ENCODE peak calls at places on chromosomes 13 and 19, in nine cellular contexts. I, N, J, B, K, H, X, Q and L are unnamed samples. For H3K36me3, the result is how much of the 10 kb centered on the place peaks cover.

GRCh38 chr19:48244289-48244688 is 11.4 kb downstream of the CARD8 start:
- DNase-seq in I (peak), N (no peak), J (peak), B (no peak), K (no peak), H (no peak), X (peak), Q (no peak), L (no peak)

GRCh38 chr19:13234518-13234917 is 84.3 kb downstream of the IER2 start:
- DNase-seq in I (peak), N (peak), J (peak), B (peak), K (no peak), H (no peak), X (no peak), Q (no peak), L (no peak)

GRCh38 chr13:107866007-107866665 is 349.2 kb downstream of the LIG4 start:
- DNase-seq in I (peak), N (no peak), J (no peak), B (no peak), K (no peak), H (peak), X (no peak), Q (peak), L (no peak)

GRCh38 chr13:110916671-110917142 is 1.8 kb upstream of the ANKRD10 start:
- DNase-seq in I (no peak), N (no peak), J (no peak), B (no peak), K (peak), H (no peak), X (no peak), Q (peak), L (peak)

GRCh38 chr13:100633461-100633860 is 41.1 kb downstream of the TMTC4 start:
- DNase-seq in I (no peak), N (no peak), J (no peak), B (no peak), K (peak), H (no peak), X (peak), Q (peak), L (peak)

GRCh38 chr13:109938255-109938936 is 152.0 kb upstream of the IRS2 start:
- DNase-seq in I (peak), N (no peak), J (no peak), B (no peak), K (peak), H (no peak), X (peak), Q (peak), L (peak)

GRCh38 chr13:114230117-114230516 is 4.6 kb upstream of the CDC16 start:
- DNase-seq in I (no peak), N (no peak), J (no peak), B (no peak), K (no peak), H (no peak), X (no peak), Q (no peak), L (no peak)

GRCh38 chr13:60756306-60756705 is 359.3 kb downstream of the TDRD3 start:
- DNase-seq in I (peak), N (no peak), J (no peak), B (no peak), K (no peak), H (no peak), X (peak), Q (no peak), L (no peak)

GRCh38 chr13:51721485-51721884 is 82.5 kb downstream of the DHRS12 start:
- DNase-seq in I (no peak), N (no peak), J (no peak), B (no peak), K (no peak), H (peak), X (no peak), Q (no peak), L (no peak)

GRCh38 chr19:5997371-5997770 is 19.4 kb upstream of the RANBP3 start:
- DNase-seq in I (no peak), N (no peak), J (no peak), B (no peak), K (no peak), H (no peak), X (no peak), Q (no peak), L (no peak)

DNA sequence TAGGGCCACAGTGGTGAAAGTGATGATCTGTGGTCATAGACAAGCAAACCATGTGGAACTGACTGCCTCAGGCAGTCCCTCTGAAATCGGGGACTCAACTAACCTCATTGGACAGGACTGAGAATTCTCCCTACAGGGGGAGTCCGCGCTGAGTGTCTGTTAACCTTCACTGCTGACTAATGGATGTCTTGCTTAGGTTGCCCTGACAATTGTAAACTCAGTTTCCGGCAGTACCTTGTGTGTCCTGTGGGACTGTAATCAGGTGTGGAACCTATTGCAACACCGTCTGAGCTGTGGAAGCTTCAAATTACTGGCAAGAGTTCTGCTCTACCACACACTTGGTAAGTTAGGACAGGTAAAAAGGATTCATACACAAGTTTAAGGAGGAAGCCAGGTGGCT is 21.8 kb downstream of the ZNF77 start:
- DNase-seq in I (no peak), N (no peak), J (no peak), B (no peak), K (no peak), H (no peak), X (peak), Q (peak), L (no peak)
- TF ChIP-seq CTCF in I (no peak), N (no peak), J (no peak), B (no peak), K (peak), H (no peak), X (no peak), Q (peak), L (no peak)

DNA sequence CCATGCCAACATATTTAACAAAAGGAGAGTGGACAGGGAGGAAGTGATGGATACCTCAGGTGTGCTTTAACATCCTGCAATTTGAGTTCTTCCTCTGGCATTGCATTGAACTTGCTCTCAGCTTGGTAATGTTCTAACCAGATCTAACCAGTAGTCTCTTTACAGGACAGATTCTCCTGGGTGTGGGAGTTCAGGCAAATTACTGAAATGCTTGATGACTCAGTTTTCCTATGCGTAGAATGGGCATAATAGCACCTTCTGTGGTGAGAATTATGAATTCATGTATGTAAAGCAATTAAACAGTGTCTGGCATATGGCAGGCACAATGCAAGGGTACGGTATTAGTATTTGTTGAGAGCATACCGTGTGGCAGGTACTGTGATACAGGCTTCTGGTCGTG is 3.6 kb downstream of the AKAP11 start:
- DNase-seq in I (no peak), N (no peak), J (peak), B (no peak), K (no peak), H (no peak), X (no peak), Q (peak), L (no peak)
- H3K4me3 ChIP-seq in I (no peak), N (no peak), J (peak), B (no peak), K (no peak), H (no peak), X (no peak), Q (no peak), L (no peak)

DNA sequence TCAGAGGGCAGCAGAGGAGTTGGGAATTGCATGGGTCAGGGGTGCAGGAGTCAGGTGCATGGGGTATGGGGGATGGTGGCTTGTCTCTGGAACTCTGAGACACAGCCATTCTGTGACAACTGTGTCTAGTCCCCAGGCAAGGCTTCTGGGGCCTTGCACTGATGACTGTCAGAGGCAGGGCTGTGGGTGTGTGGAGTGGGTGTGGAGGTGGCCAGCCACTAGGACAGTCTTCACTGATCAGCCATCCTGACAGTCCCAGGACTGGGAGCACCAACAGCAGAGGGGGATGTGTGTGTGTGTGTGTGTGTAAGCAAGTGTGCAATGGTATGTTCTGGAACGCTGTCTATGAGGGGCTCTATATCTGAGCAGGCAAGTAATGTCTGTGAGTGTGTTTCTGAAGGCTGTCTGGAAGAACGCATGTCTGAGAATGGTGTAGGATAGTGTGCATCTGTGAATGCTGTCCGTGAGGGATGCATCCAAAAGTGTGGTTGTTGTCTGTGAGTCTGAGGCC is 5.4 kb downstream of the NUMBL start:
- DNase-seq in I (no peak), N (no peak), J (no peak), B (no peak), K (no peak), H (no peak), X (no peak), Q (no peak), L (no peak)
- H3K36me3 ChIP-seq in I (under half), N (under half), J (under half), B (under half), K (under half), H (under half), X (under half), Q (under half), L (under half)

DNA sequence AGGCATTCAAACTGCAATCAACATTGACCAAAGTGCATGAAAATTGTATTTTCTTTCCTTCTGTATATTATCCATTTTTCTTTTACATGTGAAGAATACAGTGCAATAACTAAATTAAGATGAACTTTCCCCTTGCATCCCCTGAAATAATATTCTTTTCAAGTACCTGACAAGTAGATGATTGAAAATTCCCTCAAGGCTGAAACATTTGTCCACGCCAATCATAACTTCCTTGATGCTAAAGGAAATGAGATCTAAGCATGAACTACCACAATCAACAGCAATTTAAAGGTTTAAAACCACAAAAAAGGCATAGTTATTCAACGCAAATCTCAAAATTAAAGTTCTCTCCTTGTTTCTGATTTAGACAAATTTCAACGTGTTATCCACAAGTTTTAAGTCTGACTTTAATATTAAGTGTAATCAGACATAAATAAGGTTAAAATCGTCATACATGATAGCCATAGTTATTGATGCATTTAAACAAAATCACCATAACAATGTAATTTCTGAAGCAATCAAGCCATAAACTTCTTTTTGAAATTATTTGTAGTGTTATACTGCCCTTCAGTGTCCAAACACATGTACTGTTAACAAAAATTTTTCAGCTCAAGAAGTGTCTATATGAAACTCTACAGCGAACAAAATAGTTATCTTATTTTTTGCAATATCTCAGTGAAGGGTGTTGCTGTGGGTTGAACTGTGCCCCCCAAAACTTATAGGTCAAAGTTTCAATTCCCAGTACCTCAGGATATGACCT is 169.5 kb downstream of the DCLK1 start:
- DNase-seq in I (peak), N (no peak), J (no peak), B (no peak), K (no peak), H (no peak), X (no peak), Q (no peak), L (no peak)
- TF ChIP-seq CTCF in I (peak), N (no peak), J (no peak), B (no peak), K (peak), H (no peak), X (no peak), Q (peak), L (no peak)

GRCh38 chr19:18765224-18765623 is 25.9 kb downstream of the COMP start:
- DNase-seq in I (no peak), N (peak), J (peak), B (no peak), K (no peak), H (no peak), X (peak), Q (no peak), L (no peak)
- H3K4me3 ChIP-seq in I (no peak), N (no peak), J (no peak), B (no peak), K (no peak), H (no peak), X (no peak), Q (no peak), L (no peak)

DNA sequence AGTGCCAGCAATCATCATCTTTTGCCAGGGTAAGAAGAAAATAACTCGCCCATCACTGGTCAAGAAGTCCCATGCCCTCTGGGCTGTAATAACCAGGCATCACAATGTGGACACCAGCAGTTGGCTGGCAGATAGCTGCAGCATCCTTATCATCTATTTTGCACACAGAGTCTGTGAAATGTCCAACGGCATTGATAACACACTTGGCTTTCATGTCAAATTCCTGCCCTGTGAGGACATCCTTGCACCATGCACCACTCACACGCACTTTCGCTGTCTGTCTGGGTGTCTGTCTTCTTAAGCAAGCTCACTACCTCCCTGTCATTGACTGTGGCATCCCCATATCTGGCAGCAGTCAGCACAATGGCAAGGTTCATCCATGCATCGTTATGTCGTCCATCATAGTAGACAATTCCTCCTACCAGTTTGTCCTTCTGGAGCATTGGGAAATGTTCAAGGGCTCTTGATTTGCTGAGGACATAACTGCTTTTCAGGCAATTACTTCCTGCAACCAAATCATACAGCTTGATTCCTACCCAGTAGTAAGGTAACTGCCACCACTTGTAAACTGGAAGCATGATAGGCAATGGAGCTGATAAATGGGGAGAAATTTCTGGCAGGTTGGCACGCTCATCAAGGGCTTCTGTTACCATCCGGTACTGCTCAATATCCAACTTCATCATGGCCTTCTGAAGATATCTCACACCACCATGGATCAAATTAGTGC is 6.8 kb upstream of the ZSCAN5A start:
- DNase-seq in I (no peak), N (no peak), J (no peak), B (no peak), K (no peak), H (no peak), X (no peak), Q (no peak), L (no peak)
- H3K36me3 ChIP-seq in I (under half), N (under half), J (under half), B (under half), K (under half), H (under half), X (under half), Q (under half), L (under half)